ENCODE peak calls at places on chromosomes 6 and 20, in nine cellular contexts. V is OCI-LY7; U is adrenal gland; S is naive thymus-derived CD4-positive, alpha-beta T cell; C is thoracic aorta; D is ascending aorta; O is H9; Z is thyroid gland; W is MM.1S. X is an unnamed sample. For H3K9me3 and H3K4me1, the result is how much of the 10 kb centered on the place peaks cover.

GRCh38 chr6:106119526-106119925 is 33.4 kb downstream of the PRDM1 start:
- DNase-seq in V (no peak), U (no peak), S (no peak), C (no peak), D (no peak), O (no peak), Z (peak), W (no peak), X (no peak)

GRCh38 chr6:14661188-14661587 is 543.6 kb downstream of the CD83 start:
- DNase-seq in V (peak), U (no peak), S (peak), C (no peak), D (no peak), O (no peak), Z (peak), W (peak), X (no peak)

GRCh38 chr20:47181056-47181862 is 175.2 kb downstream of the ZMYND8 start:
- DNase-seq in V (peak), U (no peak), S (no peak), C (no peak), D (no peak), O (peak), Z (no peak), W (peak), X (no peak)

GRCh38 chr6:150302801-150303138 is 66.0 kb upstream of the IYD start:
- DNase-seq in V (no peak), U (no peak), S (no peak), C (no peak), D (no peak), O (no peak), Z (no peak), W (no peak), X (no peak)

GRCh38 chr20:6058684-6059295 is 4.9 kb upstream of the LRRN4 start:
- DNase-seq in V (no peak), U (no peak), S (no peak), C (no peak), D (no peak), O (no peak), Z (no peak), W (no peak), X (no peak)

GRCh38 chr6:14286144-14286543 is 168.6 kb downstream of the CD83 start:
- DNase-seq in V (no peak), U (peak), S (no peak), C (no peak), D (no peak), O (no peak), Z (no peak), W (no peak), X (no peak)

GRCh38 chr20:53914091-53914860 is 156.1 kb downstream of the BCAS1 start:
- DNase-seq in V (no peak), U (peak), S (no peak), C (no peak), D (no peak), O (no peak), Z (no peak), W (no peak), X (no peak)

GRCh38 chr20:25543068-25543467 is 42.3 kb downstream of the NINL start:
- DNase-seq in V (no peak), U (no peak), S (no peak), C (no peak), D (no peak), O (no peak), Z (no peak), W (no peak), X (no peak)

GRCh38 chr20:63967330-63968135 is 2.2 kb downstream of the ZNF512B start:
- DNase-seq in V (no peak), U (no peak), S (no peak), C (no peak), D (no peak), O (no peak), Z (no peak), W (no peak), X (no peak)

GRCh38 chr20:63968136-63968927 is 1.4 kb downstream of the ZNF512B start:
- DNase-seq in V (no peak), U (no peak), S (no peak), C (no peak), D (no peak), O (peak), Z (no peak), W (no peak), X (no peak)

GRCh38 chr20:63968928-63969760 is 586 bp downstream of the ZNF512B start:
- DNase-seq in V (no peak), U (peak), S (peak), C (no peak), D (no peak), O (peak), Z (peak), W (no peak), X (no peak)

GRCh38 chr20:63966172-63966943 is 3.4 kb downstream of the ZNF512B start:
- DNase-seq in V (no peak), U (no peak), S (no peak), C (no peak), D (no peak), O (no peak), Z (peak), W (no peak), X (no peak)

GRCh38 chr20:63966944-63967322 is 2.8 kb downstream of the ZNF512B start:
- DNase-seq in V (no peak), U (no peak), S (no peak), C (no peak), D (no peak), O (no peak), Z (peak), W (no peak), X (no peak)
- H3K9me3 ChIP-seq in V (under half), U (under half), S (under half), C (under half), D (under half), O (under half), Z (under half), W (under half), X (under half)

GRCh38 chr6:136284909-136285308 is 4.7 kb downstream of the BCLAF1 start:
- DNase-seq in V (no peak), U (no peak), S (no peak), C (no peak), D (no peak), O (no peak), Z (no peak), W (no peak), X (no peak)
- H3K4me1 ChIP-seq in V (half or more), U (half or more), S (half or more), C (half or more), D (half or more), O (under half), Z (half or more), W (under half), X (half or more)

DNA sequence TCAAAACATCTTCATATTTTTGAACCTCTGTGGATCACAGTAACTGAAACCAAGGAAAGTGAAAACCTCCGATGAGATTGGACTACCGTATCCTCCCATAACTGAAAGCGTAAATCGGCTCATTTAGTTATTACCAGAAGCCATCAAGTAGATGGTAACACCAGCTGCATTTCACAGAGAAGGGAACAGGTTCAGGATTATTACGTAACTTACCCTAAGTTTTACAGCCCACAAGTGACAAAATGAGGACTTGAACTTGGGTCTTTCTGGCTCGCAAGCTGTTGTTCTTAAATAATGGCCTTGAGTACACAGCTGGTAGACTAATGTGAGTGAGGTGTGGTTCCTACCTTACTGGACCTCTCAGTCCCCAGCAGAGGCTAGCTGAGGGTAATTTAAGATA is 37.9 kb upstream of the CBLN4 start:
- DNase-seq in V (no peak), U (no peak), S (no peak), C (no peak), D (no peak), O (no peak), Z (no peak), W (no peak), X (no peak)
- H3K9me3 ChIP-seq in V (under half), U (under half), S (under half), C (under half), D (under half), O (half or more), Z (under half), W (under half), X (under half)

GRCh38 chr6:128046033-128046432 is 145.2 kb upstream of the THEMIS start:
- DNase-seq in V (no peak), U (no peak), S (no peak), C (no peak), D (no peak), O (no peak), Z (no peak), W (no peak), X (no peak)
- H3K4me1 ChIP-seq in V (under half), U (under half), S (under half), C (under half), D (under half), O (under half), Z (under half), W (under half), X (under half)

GRCh38 chr6:137191670-137192069 is 18.2 kb upstream of the IL22RA2 start:
- DNase-seq in V (no peak), U (no peak), S (no peak), C (no peak), D (no peak), O (no peak), Z (no peak), W (no peak), X (no peak)

GRCh38 chr6:137191238-137191637 is 17.8 kb upstream of the IL22RA2 start:
- DNase-seq in V (no peak), U (no peak), S (no peak), C (no peak), D (no peak), O (no peak), Z (no peak), W (no peak), X (no peak)

GRCh38 chr6:137185290-137185689 is 11.8 kb upstream of the IL22RA2 start:
- DNase-seq in V (no peak), U (no peak), S (no peak), C (no peak), D (no peak), O (no peak), Z (no peak), W (no peak), X (no peak)

GRCh38 chr6:137190710-137191109 is 17.3 kb upstream of the IL22RA2 start:
- DNase-seq in V (no peak), U (no peak), S (no peak), C (no peak), D (no peak), O (no peak), Z (no peak), W (no peak), X (no peak)

DNA sequence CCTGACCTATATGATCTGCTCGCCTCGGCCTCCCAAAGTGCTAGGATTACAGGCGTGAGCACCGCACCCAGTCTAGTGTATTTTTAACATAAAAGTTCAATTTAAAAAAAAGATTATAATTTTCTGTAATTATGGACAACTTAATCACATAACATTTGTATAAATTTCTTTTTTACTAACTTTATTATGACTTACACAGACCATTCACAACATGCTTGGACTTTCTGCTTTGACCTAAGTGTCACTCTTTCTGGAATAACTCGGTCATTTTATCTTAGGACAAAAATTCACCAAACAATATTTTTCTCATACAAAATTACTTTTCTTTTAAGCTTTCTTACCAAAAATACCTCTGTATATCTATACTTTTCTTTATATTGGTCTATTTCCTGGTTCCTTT is 15.4 kb upstream of the IL22RA2 start:
- DNase-seq in V (peak), U (no peak), S (no peak), C (no peak), D (no peak), O (no peak), Z (no peak), W (no peak), X (no peak)
- H3K9me3 ChIP-seq in V (under half), U (under half), S (under half), C (under half), D (under half), O (under half), Z (under half), W (under half), X (under half)

DNA sequence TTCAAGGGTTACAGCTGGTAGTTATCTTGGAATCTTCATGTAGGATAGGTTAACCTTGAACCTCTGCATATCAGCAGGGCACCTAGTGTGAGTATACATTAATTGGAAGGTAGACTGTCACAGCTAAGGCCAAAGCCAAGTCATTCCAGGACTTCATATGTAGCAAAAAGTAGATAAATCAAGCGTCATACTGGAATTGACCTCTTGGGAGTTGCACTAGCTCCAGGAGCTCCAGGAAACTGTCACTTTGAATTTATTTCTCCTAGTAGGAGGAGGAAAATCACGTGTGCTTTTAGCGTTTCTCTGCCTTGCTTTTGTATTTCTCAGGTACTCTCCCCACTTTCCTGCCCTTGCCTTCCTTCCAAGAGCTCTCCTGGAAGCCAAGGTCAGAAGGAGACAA is 30.3 kb downstream of the RIPOR2 start:
- DNase-seq in V (no peak), U (no peak), S (no peak), C (no peak), D (no peak), O (no peak), Z (no peak), W (no peak), X (no peak)
- H3K4me1 ChIP-seq in V (half or more), U (under half), S (half or more), C (under half), D (under half), O (under half), Z (under half), W (under half), X (half or more)

DNA sequence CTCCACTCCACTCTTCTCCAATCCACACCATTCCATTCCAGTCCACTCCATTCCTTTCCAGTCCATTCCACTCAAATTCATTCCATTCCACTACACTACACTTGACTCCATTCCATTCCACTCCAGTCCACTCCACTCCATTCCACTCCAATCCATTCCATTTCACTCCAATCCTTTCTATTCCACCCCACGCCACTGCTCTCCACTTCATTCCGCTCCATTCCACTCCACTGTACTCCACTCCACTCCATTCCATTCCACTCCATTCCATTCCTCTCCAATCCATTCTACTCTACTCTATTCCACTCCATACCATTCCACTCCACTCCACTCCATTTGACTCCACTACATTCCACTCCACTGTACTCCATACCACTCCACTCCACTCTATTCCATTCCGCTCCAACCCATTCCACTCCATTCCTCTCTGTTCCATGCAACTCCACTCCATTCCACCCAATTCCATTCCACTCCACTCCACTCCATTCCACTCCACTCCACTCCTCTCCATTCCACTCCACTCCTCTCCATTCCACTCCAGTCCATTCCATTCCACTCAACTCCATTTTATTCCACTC is 23.4 kb upstream of the DEFB125 start:
- DNase-seq in V (no peak), U (no peak), S (no peak), C (no peak), D (no peak), O (no peak), Z (no peak), W (no peak), X (no peak)
- H3K9me3 ChIP-seq in V (under half), U (under half), S (under half), C (under half), D (under half), O (half or more), Z (under half), W (under half), X (under half)

GRCh38 chr6:47348316-47348863 is 38.7 kb upstream of the TNFRSF21 start:
- DNase-seq in V (no peak), U (no peak), S (no peak), C (no peak), D (no peak), O (no peak), Z (no peak), W (no peak), X (no peak)

GRCh38 chr6:47345761-47346160 is 36.1 kb upstream of the TNFRSF21 start:
- DNase-seq in V (no peak), U (no peak), S (no peak), C (no peak), D (no peak), O (no peak), Z (no peak), W (no peak), X (no peak)

GRCh38 chr6:47342824-47343223 is 33.1 kb upstream of the TNFRSF21 start:
- DNase-seq in V (no peak), U (no peak), S (no peak), C (no peak), D (no peak), O (no peak), Z (no peak), W (no peak), X (no peak)

DNA sequence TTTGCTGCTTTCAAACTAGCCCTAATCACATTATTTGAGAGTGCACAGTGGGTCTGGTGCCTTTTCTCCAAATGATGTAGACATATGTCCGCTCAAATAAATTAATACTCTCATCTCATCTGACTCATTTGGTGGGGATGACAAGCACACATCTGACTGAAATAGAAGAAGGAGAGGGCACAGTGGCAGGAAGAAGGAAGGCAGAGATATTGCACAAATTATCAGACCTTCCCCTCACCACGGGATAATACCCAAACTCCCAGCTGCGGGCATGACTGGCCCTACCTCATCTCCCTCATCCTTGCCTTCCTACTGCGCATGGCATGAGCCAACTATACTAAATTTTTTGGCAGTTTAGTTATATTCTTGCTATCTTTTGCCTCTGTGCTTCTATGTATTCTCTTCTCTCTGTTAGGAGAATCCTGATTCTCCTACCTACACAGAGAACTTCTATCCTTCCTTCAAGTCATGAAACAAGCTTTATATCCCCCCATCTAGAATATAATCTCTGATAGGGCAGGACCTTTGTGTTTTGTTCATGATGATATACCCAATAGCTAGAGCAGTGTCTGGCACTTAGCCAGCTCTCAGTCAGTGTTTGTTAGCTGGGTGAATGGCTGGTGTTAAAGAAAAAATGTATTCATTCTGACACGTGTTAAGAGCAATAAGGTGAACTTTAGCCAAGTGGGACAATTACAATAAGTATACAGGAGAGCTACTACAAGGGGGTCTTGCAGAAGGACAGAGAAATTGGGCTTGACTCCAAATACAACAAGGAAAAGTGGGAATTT is 34.1 kb upstream of the TNFRSF21 start:
- DNase-seq in V (no peak), U (no peak), S (no peak), C (no peak), D (no peak), O (no peak), Z (peak), W (no peak), X (no peak)
- H3K4me1 ChIP-seq in V (under half), U (under half), S (under half), C (under half), D (under half), O (under half), Z (under half), W (under half), X (under half)

GRCh38 chr6:168574699-168575195 is 133.8 kb downstream of the SMOC2 start:
- DNase-seq in V (no peak), U (peak), S (no peak), C (peak), D (peak), O (no peak), Z (peak), W (no peak), X (no peak)
- H3K9me3 ChIP-seq in V (under half), U (under half), S (under half), C (under half), D (under half), O (under half), Z (under half), W (under half), X (under half)